ENCODE peak calls at places on chromosomes 6 and 20, in seven cellular contexts. N is AG09309, D is endodermal cell, Y is tibial artery, Z is right lobe of liver, V is fibroblast of pulmonary artery, F is prostate gland. A is an unnamed sample.

GRCh38 chr20:19260412-19261090 is 48.1 kb downstream of the SLC24A3 start:
- DNase-seq in N (peak), D (peak), Y (no peak), Z (no peak), V (no peak), F (no peak), A (no peak)

GRCh38 chr6:36873612-36874011 is 991 bp downstream of the PPIL1 start:
- DNase-seq in N (no peak), D (no peak), Y (no peak), Z (no peak), V (no peak), F (no peak), A (no peak)

GRCh38 chr6:139962663-139963314 is 588.3 kb upstream of the CITED2 start:
- DNase-seq in N (no peak), D (no peak), Y (no peak), Z (no peak), V (no peak), F (no peak), A (no peak)

GRCh38 chr6:139290787-139291294 is 957 bp downstream of the TXLNB start:
- DNase-seq in N (no peak), D (no peak), Y (no peak), Z (no peak), V (peak), F (no peak), A (no peak)

GRCh38 chr6:129447166-129447565 is 262.8 kb downstream of the ARHGAP18 start:
- DNase-seq in N (no peak), D (no peak), Y (no peak), Z (no peak), V (no peak), F (no peak), A (no peak)

GRCh38 chr6:118894425-118895240 is 681 bp downstream of the ASF1A start:
- DNase-seq in N (no peak), D (peak), Y (peak), Z (peak), V (peak), F (peak), A (peak)

GRCh38 chr6:139338845-139339244 is 35.6 kb downstream of the CITED2 start:
- DNase-seq in N (peak), D (no peak), Y (no peak), Z (no peak), V (peak), F (no peak), A (no peak)

GRCh38 chr6:117354671-117355070 is 71.1 kb downstream of the ROS1 start:
- DNase-seq in N (no peak), D (no peak), Y (no peak), Z (no peak), V (no peak), F (no peak), A (no peak)

GRCh38 chr20:60999256-60999655 is 252.8 kb upstream of the CDH4 start:
- DNase-seq in N (peak), D (no peak), Y (no peak), Z (no peak), V (no peak), F (no peak), A (no peak)

GRCh38 chr6:28683945-28684538 is 158.4 kb downstream of the GPX5 start:
- DNase-seq in N (peak), D (peak), Y (no peak), Z (no peak), V (peak), F (peak), A (no peak)

GRCh38 chr6:150697515-150697914 is 97.8 kb downstream of the PLEKHG1 start:
- DNase-seq in N (no peak), D (no peak), Y (no peak), Z (no peak), V (peak), F (no peak), A (no peak)

GRCh38 chr20:15310361-15310760 is 972.9 kb upstream of the FLRT3 start:
- DNase-seq in N (no peak), D (no peak), Y (no peak), Z (no peak), V (peak), F (no peak), A (no peak)

GRCh38 chr6:24147453-24148153 is 21.6 kb downstream of the NRSN1 start:
- DNase-seq in N (no peak), D (no peak), Y (no peak), Z (no peak), V (no peak), F (no peak), A (no peak)

GRCh38 chr6:128204621-128205020 is 303.8 kb upstream of the THEMIS start:
- DNase-seq in N (peak), D (no peak), Y (no peak), Z (no peak), V (no peak), F (no peak), A (no peak)

GRCh38 chr20:15252289-15252688 is 914.9 kb upstream of the FLRT3 start:
- DNase-seq in N (no peak), D (no peak), Y (no peak), Z (no peak), V (no peak), F (no peak), A (no peak)

GRCh38 chr6:164086326-164086887 is 671.9 kb downstream of the QKI start:
- DNase-seq in N (no peak), D (no peak), Y (no peak), Z (no peak), V (no peak), F (no peak), A (no peak)

GRCh38 chr20:49669601-49670189 is 44.0 kb downstream of the B4GALT5 start:
- DNase-seq in N (no peak), D (no peak), Y (no peak), Z (no peak), V (no peak), F (no peak), A (no peak)

GRCh38 chr6:14240411-14241166 is 123.0 kb downstream of the CD83 start:
- DNase-seq in N (no peak), D (no peak), Y (no peak), Z (no peak), V (no peak), F (no peak), A (no peak)

GRCh38 chr20:43767686-43768474 is 41.1 kb upstream of the GTSF1L start:
- DNase-seq in N (peak), D (no peak), Y (no peak), Z (no peak), V (peak), F (no peak), A (peak)

GRCh38 chr6:50452001-50452400 is 261.3 kb upstream of the TFAP2D start:
- DNase-seq in N (no peak), D (no peak), Y (no peak), Z (no peak), V (no peak), F (no peak), A (no peak)

GRCh38 chr6:148857817-148858390 is 111.1 kb downstream of the UST start:
- DNase-seq in N (peak), D (no peak), Y (no peak), Z (no peak), V (no peak), F (no peak), A (no peak)

GRCh38 chr6:35041086-35041855 is 99.9 kb downstream of the TCP11 start:
- DNase-seq in N (no peak), D (no peak), Y (no peak), Z (no peak), V (no peak), F (no peak), A (no peak)

GRCh38 chr6:35043381-35043780 is 97.8 kb downstream of the TCP11 start:
- DNase-seq in N (no peak), D (no peak), Y (no peak), Z (no peak), V (no peak), F (no peak), A (no peak)

GRCh38 chr6:35044145-35044745 is 96.9 kb downstream of the TCP11 start:
- DNase-seq in N (no peak), D (peak), Y (peak), Z (peak), V (peak), F (peak), A (peak)

GRCh38 chr6:35042041-35042440 is 99.1 kb downstream of the TCP11 start:
- DNase-seq in N (no peak), D (no peak), Y (no peak), Z (no peak), V (no peak), F (no peak), A (no peak)

DNA sequence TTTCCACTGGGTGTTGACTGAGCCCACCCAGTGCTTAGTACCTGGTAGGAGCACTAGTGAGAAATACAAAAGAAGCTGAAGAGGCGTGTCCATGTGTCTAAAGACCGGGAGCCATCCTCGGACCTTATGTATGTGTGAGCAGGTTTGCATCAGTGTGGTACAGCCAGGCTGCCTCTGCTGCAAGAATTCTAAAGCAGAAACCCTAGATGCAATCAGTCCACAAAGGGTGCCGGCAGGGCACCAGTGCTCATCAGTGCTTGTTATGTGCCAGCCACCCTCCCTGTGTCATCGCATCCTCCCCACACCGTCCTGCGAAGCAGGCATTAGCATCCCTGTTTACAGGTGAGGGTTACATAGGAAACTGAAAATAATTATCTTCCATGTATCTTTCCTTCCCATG is 98.7 kb downstream of the TCP11 start:
- DNase-seq in N (no peak), D (no peak), Y (peak), Z (no peak), V (no peak), F (no peak), A (no peak)
- H3K4me3 ChIP-seq in N (no peak), D (no peak), Y (no peak), Z (no peak), V (no peak), F (no peak), A (no peak)

GRCh38 chr6:34205466-34205865 is 31.2 kb upstream of the HMGA1 start:
- DNase-seq in N (no peak), D (peak), Y (no peak), Z (no peak), V (no peak), F (no peak), A (no peak)

GRCh38 chr6:34204693-34205092 is 32.0 kb upstream of the HMGA1 start:
- DNase-seq in N (no peak), D (no peak), Y (no peak), Z (no peak), V (no peak), F (no peak), A (no peak)

GRCh38 chr6:34200340-34200971 is 36.2 kb upstream of the HMGA1 start:
- DNase-seq in N (no peak), D (peak), Y (no peak), Z (no peak), V (no peak), F (no peak), A (no peak)

GRCh38 chr6:34201455-34202098 is 35.1 kb upstream of the HMGA1 start:
- DNase-seq in N (no peak), D (no peak), Y (no peak), Z (no peak), V (no peak), F (no peak), A (no peak)

DNA sequence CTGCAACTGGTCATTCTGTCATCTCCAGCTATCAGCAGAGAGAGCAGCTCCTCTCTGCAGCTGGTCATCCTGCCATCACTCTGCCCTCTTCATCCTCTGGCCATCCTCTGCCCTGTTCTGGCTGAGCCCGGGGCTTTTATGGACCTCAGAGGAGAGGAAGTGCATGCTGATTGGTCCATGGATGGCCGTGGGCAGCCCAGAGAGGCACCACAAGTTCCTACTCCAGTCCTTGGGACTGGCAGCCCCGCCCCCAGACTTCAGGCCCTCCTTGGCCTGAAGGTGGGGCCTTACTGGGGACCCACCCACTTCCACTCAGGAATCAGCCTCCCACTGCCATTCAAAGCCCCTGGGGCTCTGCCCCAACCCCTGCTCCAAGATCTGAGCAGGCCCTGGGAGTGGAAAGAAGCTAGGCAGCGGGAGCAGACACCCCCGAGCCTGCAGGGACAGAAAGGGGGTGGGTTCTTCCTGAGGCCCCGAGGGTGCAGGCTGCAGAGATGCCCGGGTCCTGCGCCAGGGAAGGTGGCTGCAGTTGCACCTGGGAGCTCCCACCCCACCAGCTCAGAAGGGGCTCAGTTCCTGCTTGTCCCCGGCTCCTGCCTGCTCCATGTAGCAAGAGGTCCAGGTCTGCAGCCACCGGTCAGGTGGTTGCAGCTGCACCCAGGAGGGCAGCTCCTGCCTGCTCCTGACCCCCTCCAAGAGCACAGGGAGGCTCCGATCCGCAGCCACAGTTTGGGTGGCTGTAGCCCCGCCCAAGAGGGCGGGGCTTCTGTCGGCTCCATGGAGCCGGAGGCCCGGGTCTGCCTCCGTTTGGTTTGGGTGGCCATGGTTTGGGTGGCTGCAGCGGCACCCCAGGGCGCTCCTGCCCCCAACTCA is 34.1 kb upstream of the HMGA1 start:
- DNase-seq in N (no peak), D (peak), Y (no peak), Z (no peak), V (no peak), F (no peak), A (no peak)
- TF ChIP-seq CTCF in N (no peak), D (no peak), Y (no peak), Z (no peak), V (no peak), F (no peak), A (no peak)

GRCh38 chr6:106183430-106183829 is 97.3 kb downstream of the PRDM1 start:
- DNase-seq in N (no peak), D (no peak), Y (no peak), Z (no peak), V (no peak), F (no peak), A (no peak)
- H3K4me3 ChIP-seq in N (no peak), D (no peak), Y (no peak), Z (no peak), V (no peak), F (no peak), A (no peak)

DNA sequence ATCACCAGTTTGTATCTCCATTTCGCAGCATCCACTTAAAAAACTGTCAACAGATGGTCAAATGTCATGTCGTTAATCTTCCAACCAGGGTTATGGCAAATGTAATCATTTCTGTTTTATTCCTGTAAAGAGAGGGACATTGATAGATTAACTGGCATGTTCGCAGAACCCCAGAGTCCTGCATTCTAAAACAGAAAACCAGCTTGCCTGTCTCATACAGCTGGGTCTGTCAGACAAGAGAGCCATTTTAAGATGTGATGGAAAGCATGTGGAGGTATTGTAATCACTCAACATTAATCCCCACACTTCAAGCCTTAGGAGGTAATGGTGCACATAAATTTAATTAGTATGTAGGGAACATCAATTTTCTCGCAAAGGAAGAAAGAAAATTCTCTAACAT is 4.4 kb downstream of the SMLR1 start:
- DNase-seq in N (no peak), D (no peak), Y (no peak), Z (no peak), V (no peak), F (no peak), A (no peak)
- TF ChIP-seq CTCF in N (no peak), D (no peak), Y (no peak), Z (no peak), V (no peak), F (no peak), A (no peak)

DNA sequence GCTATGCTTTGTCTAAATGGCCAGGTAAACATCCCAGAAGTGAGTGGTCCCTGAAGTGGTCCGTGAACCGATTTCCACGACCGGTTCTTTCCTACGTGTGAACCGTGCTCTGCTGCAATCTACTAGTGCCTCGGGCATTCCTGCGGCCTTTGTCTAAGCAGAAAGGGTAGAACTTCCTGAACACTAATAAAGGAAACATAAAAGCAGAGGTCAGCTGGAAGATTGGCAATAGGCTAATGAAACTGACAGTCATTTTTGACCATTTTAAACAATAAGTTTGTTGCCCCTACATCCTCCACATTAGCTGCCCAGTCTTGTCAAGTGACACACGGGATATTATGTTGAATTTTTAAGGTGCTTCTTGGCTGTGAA is 410.0 kb downstream of the PLCB1 start:
- DNase-seq in N (no peak), D (no peak), Y (no peak), Z (no peak), V (no peak), F (no peak), A (no peak)
- H3K4me3 ChIP-seq in N (no peak), D (no peak), Y (no peak), Z (no peak), V (no peak), F (no peak), A (no peak)

A was measured in dorsolateral prefrontal cortex.